ENCODE peak calls at places on chromosomes 4 and X, in ten cellular contexts. One of them, this sample, is unnamed.

GRCh38 chr4:7557447-7557846 is 122.7 kb upstream of the PSAPL1 start:
- DNase-seq in stimulated activated CD4-positive, alpha-beta T cell treated with anti-CD3 and anti-CD28 coated beads, Interleukin-4, amount 100 ng/mL, for 4 hours: no peak
- DNase-seq in B cell: no peak
- DNase-seq in NCI-H1694 treated with DMSO at 0.1 percent for 48 hours: no peak
- DNase-seq in MV-4-11: no peak
- DNase-seq in NCI-H2107: no peak
- DNase-seq in T-helper 1 cell: no peak
- DNase-seq in putamen: no peak
- DNase-seq in GM23248: peak
- DNase-seq in activated T-cell treated with anti-CD3 and anti-CD28 coated beads for 48 hours: no peak
- DNase-seq in this sample: peak

GRCh38 chrX:136608295-136608933 is 39.5 kb upstream of the CD40LG start:
- DNase-seq in stimulated activated CD4-positive, alpha-beta T cell treated with anti-CD3 and anti-CD28 coated beads, Interleukin-4, amount 100 ng/mL, for 4 hours: peak
- DNase-seq in B cell: no peak
- DNase-seq in NCI-H1694 treated with DMSO at 0.1 percent for 48 hours: no peak
- DNase-seq in MV-4-11: peak
- DNase-seq in NCI-H2107: no peak
- DNase-seq in T-helper 1 cell: peak
- DNase-seq in putamen: no peak
- DNase-seq in GM23248: peak
- DNase-seq in activated T-cell treated with anti-CD3 and anti-CD28 coated beads for 48 hours: peak
- DNase-seq in this sample: no peak

GRCh38 chr4:4670869-4671268 is 129.0 kb upstream of the STX18 start:
- DNase-seq in stimulated activated CD4-positive, alpha-beta T cell treated with anti-CD3 and anti-CD28 coated beads, Interleukin-4, amount 100 ng/mL, for 4 hours: no peak
- DNase-seq in B cell: no peak
- DNase-seq in NCI-H1694 treated with DMSO at 0.1 percent for 48 hours: no peak
- DNase-seq in MV-4-11: peak
- DNase-seq in NCI-H2107: no peak
- DNase-seq in T-helper 1 cell: no peak
- DNase-seq in putamen: no peak
- DNase-seq in GM23248: no peak
- DNase-seq in activated T-cell treated with anti-CD3 and anti-CD28 coated beads for 48 hours: no peak
- DNase-seq in this sample: no peak

GRCh38 chr4:186698028-186698427 is 25.6 kb downstream of the FAT1 start:
- DNase-seq in stimulated activated CD4-positive, alpha-beta T cell treated with anti-CD3 and anti-CD28 coated beads, Interleukin-4, amount 100 ng/mL, for 4 hours: no peak
- DNase-seq in B cell: no peak
- DNase-seq in NCI-H1694 treated with DMSO at 0.1 percent for 48 hours: no peak
- DNase-seq in MV-4-11: no peak
- DNase-seq in NCI-H2107: no peak
- DNase-seq in T-helper 1 cell: no peak
- DNase-seq in putamen: no peak
- DNase-seq in GM23248: no peak
- DNase-seq in activated T-cell treated with anti-CD3 and anti-CD28 coated beads for 48 hours: no peak
- DNase-seq in this sample: no peak

GRCh38 chr4:30269850-30270249 is 450.3 kb upstream of the PCDH7 start:
- DNase-seq in stimulated activated CD4-positive, alpha-beta T cell treated with anti-CD3 and anti-CD28 coated beads, Interleukin-4, amount 100 ng/mL, for 4 hours: no peak
- DNase-seq in B cell: no peak
- DNase-seq in NCI-H1694 treated with DMSO at 0.1 percent for 48 hours: peak
- DNase-seq in MV-4-11: no peak
- DNase-seq in NCI-H2107: no peak
- DNase-seq in T-helper 1 cell: no peak
- DNase-seq in putamen: no peak
- DNase-seq in GM23248: no peak
- DNase-seq in activated T-cell treated with anti-CD3 and anti-CD28 coated beads for 48 hours: no peak
- DNase-seq in this sample: no peak

GRCh38 chr4:102759835-102760644 is 728 bp downstream of the MANBA start:
- DNase-seq in stimulated activated CD4-positive, alpha-beta T cell treated with anti-CD3 and anti-CD28 coated beads, Interleukin-4, amount 100 ng/mL, for 4 hours: no peak
- DNase-seq in B cell: peak
- DNase-seq in NCI-H1694 treated with DMSO at 0.1 percent for 48 hours: peak
- DNase-seq in MV-4-11: peak
- DNase-seq in NCI-H2107: no peak
- DNase-seq in T-helper 1 cell: peak
- DNase-seq in putamen: peak
- DNase-seq in GM23248: peak
- DNase-seq in activated T-cell treated with anti-CD3 and anti-CD28 coated beads for 48 hours: peak
- DNase-seq in this sample: peak

GRCh38 chr4:169345207-169345788 is 74.5 kb upstream of the SH3RF1 start:
- DNase-seq in stimulated activated CD4-positive, alpha-beta T cell treated with anti-CD3 and anti-CD28 coated beads, Interleukin-4, amount 100 ng/mL, for 4 hours: no peak
- DNase-seq in B cell: no peak
- DNase-seq in NCI-H1694 treated with DMSO at 0.1 percent for 48 hours: no peak
- DNase-seq in MV-4-11: no peak
- DNase-seq in NCI-H2107: no peak
- DNase-seq in T-helper 1 cell: no peak
- DNase-seq in putamen: peak
- DNase-seq in GM23248: peak
- DNase-seq in activated T-cell treated with anti-CD3 and anti-CD28 coated beads for 48 hours: no peak
- DNase-seq in this sample: peak

GRCh38 chr4:33886356-33886755 is 2358.0 kb downstream of the ARAP2 start:
- DNase-seq in stimulated activated CD4-positive, alpha-beta T cell treated with anti-CD3 and anti-CD28 coated beads, Interleukin-4, amount 100 ng/mL, for 4 hours: no peak
- DNase-seq in B cell: no peak
- DNase-seq in NCI-H1694 treated with DMSO at 0.1 percent for 48 hours: no peak
- DNase-seq in MV-4-11: no peak
- DNase-seq in NCI-H2107: no peak
- DNase-seq in T-helper 1 cell: no peak
- DNase-seq in putamen: no peak
- DNase-seq in GM23248: no peak
- DNase-seq in activated T-cell treated with anti-CD3 and anti-CD28 coated beads for 48 hours: no peak
- DNase-seq in this sample: no peak

GRCh38 chrX:311156-312129 is 7.2 kb downstream of the GTPBP6 start:
- DNase-seq in stimulated activated CD4-positive, alpha-beta T cell treated with anti-CD3 and anti-CD28 coated beads, Interleukin-4, amount 100 ng/mL, for 4 hours: no peak
- DNase-seq in B cell: peak
- DNase-seq in NCI-H1694 treated with DMSO at 0.1 percent for 48 hours: no peak
- DNase-seq in MV-4-11: no peak
- DNase-seq in NCI-H2107: no peak
- DNase-seq in T-helper 1 cell: no peak
- DNase-seq in putamen: no peak
- DNase-seq in GM23248: no peak
- DNase-seq in activated T-cell treated with anti-CD3 and anti-CD28 coated beads for 48 hours: no peak
- DNase-seq in this sample: no peak

GRCh38 chr4:113958766-113959540 is 20.5 kb downstream of the ARSJ start:
- DNase-seq in stimulated activated CD4-positive, alpha-beta T cell treated with anti-CD3 and anti-CD28 coated beads, Interleukin-4, amount 100 ng/mL, for 4 hours: no peak
- DNase-seq in B cell: no peak
- DNase-seq in NCI-H1694 treated with DMSO at 0.1 percent for 48 hours: no peak
- DNase-seq in MV-4-11: peak
- DNase-seq in NCI-H2107: no peak
- DNase-seq in T-helper 1 cell: no peak
- DNase-seq in putamen: peak
- DNase-seq in GM23248: peak
- DNase-seq in activated T-cell treated with anti-CD3 and anti-CD28 coated beads for 48 hours: no peak
- DNase-seq in this sample: peak

GRCh38 chrX:65726708-65727107 is 59.3 kb downstream of the MSN start:
- DNase-seq in stimulated activated CD4-positive, alpha-beta T cell treated with anti-CD3 and anti-CD28 coated beads, Interleukin-4, amount 100 ng/mL, for 4 hours: no peak
- DNase-seq in B cell: no peak
- DNase-seq in NCI-H1694 treated with DMSO at 0.1 percent for 48 hours: no peak
- DNase-seq in MV-4-11: no peak
- DNase-seq in NCI-H2107: no peak
- DNase-seq in T-helper 1 cell: no peak
- DNase-seq in putamen: peak
- DNase-seq in GM23248: no peak
- DNase-seq in activated T-cell treated with anti-CD3 and anti-CD28 coated beads for 48 hours: no peak
- DNase-seq in this sample: no peak

GRCh38 chr4:87555751-87556619 is 26.8 kb upstream of the SPARCL1 start:
- DNase-seq in stimulated activated CD4-positive, alpha-beta T cell treated with anti-CD3 and anti-CD28 coated beads, Interleukin-4, amount 100 ng/mL, for 4 hours: no peak
- DNase-seq in B cell: no peak
- DNase-seq in NCI-H1694 treated with DMSO at 0.1 percent for 48 hours: no peak
- DNase-seq in MV-4-11: peak
- DNase-seq in NCI-H2107: no peak
- DNase-seq in T-helper 1 cell: no peak
- DNase-seq in putamen: no peak
- DNase-seq in GM23248: peak
- DNase-seq in activated T-cell treated with anti-CD3 and anti-CD28 coated beads for 48 hours: no peak
- DNase-seq in this sample: peak

GRCh38 chrX:38985375-38985774 is 184.1 kb downstream of the MID1IP1 start:
- DNase-seq in stimulated activated CD4-positive, alpha-beta T cell treated with anti-CD3 and anti-CD28 coated beads, Interleukin-4, amount 100 ng/mL, for 4 hours: no peak
- DNase-seq in B cell: peak
- DNase-seq in NCI-H1694 treated with DMSO at 0.1 percent for 48 hours: peak
- DNase-seq in MV-4-11: peak
- DNase-seq in NCI-H2107: no peak
- DNase-seq in T-helper 1 cell: no peak
- DNase-seq in putamen: no peak
- DNase-seq in GM23248: peak
- DNase-seq in activated T-cell treated with anti-CD3 and anti-CD28 coated beads for 48 hours: no peak
- DNase-seq in this sample: peak

GRCh38 chr4:211033-211511 is 86.8 kb downstream of the ZNF718 start:
- DNase-seq in stimulated activated CD4-positive, alpha-beta T cell treated with anti-CD3 and anti-CD28 coated beads, Interleukin-4, amount 100 ng/mL, for 4 hours: no peak
- DNase-seq in B cell: no peak
- DNase-seq in NCI-H1694 treated with DMSO at 0.1 percent for 48 hours: no peak
- DNase-seq in MV-4-11: peak
- DNase-seq in NCI-H2107: no peak
- DNase-seq in T-helper 1 cell: no peak
- DNase-seq in putamen: no peak
- DNase-seq in GM23248: no peak
- DNase-seq in activated T-cell treated with anti-CD3 and anti-CD28 coated beads for 48 hours: no peak
- DNase-seq in this sample: no peak

GRCh38 chr4:2402053-2402452 is 16.4 kb downstream of the ZFYVE28 start:
- DNase-seq in stimulated activated CD4-positive, alpha-beta T cell treated with anti-CD3 and anti-CD28 coated beads, Interleukin-4, amount 100 ng/mL, for 4 hours: peak
- DNase-seq in B cell: no peak
- DNase-seq in NCI-H1694 treated with DMSO at 0.1 percent for 48 hours: peak
- DNase-seq in MV-4-11: no peak
- DNase-seq in NCI-H2107: no peak
- DNase-seq in T-helper 1 cell: no peak
- DNase-seq in putamen: peak
- DNase-seq in GM23248: peak
- DNase-seq in activated T-cell treated with anti-CD3 and anti-CD28 coated beads for 48 hours: peak
- DNase-seq in this sample: no peak

GRCh38 chr4:93384211-93384610 is 444.3 kb upstream of the ATOH1 start:
- DNase-seq in stimulated activated CD4-positive, alpha-beta T cell treated with anti-CD3 and anti-CD28 coated beads, Interleukin-4, amount 100 ng/mL, for 4 hours: no peak
- DNase-seq in B cell: no peak
- DNase-seq in NCI-H1694 treated with DMSO at 0.1 percent for 48 hours: no peak
- DNase-seq in MV-4-11: no peak
- DNase-seq in NCI-H2107: no peak
- DNase-seq in T-helper 1 cell: no peak
- DNase-seq in putamen: no peak
- DNase-seq in GM23248: no peak
- DNase-seq in activated T-cell treated with anti-CD3 and anti-CD28 coated beads for 48 hours: no peak
- DNase-seq in this sample: no peak

GRCh38 chr4:153603258-153603657 is 80.8 kb upstream of the TLR2 start:
- DNase-seq in stimulated activated CD4-positive, alpha-beta T cell treated with anti-CD3 and anti-CD28 coated beads, Interleukin-4, amount 100 ng/mL, for 4 hours: peak
- DNase-seq in B cell: no peak
- DNase-seq in NCI-H1694 treated with DMSO at 0.1 percent for 48 hours: no peak
- DNase-seq in MV-4-11: no peak
- DNase-seq in NCI-H2107: no peak
- DNase-seq in T-helper 1 cell: no peak
- DNase-seq in putamen: no peak
- DNase-seq in GM23248: no peak
- DNase-seq in activated T-cell treated with anti-CD3 and anti-CD28 coated beads for 48 hours: peak
- DNase-seq in this sample: no peak

GRCh38 chrX:137171626-137172025 is 137.8 kb upstream of the GPR101 start:
- DNase-seq in stimulated activated CD4-positive, alpha-beta T cell treated with anti-CD3 and anti-CD28 coated beads, Interleukin-4, amount 100 ng/mL, for 4 hours: no peak
- DNase-seq in B cell: no peak
- DNase-seq in NCI-H1694 treated with DMSO at 0.1 percent for 48 hours: no peak
- DNase-seq in MV-4-11: no peak
- DNase-seq in NCI-H2107: no peak
- DNase-seq in T-helper 1 cell: no peak
- DNase-seq in putamen: no peak
- DNase-seq in GM23248: no peak
- DNase-seq in activated T-cell treated with anti-CD3 and anti-CD28 coated beads for 48 hours: no peak
- DNase-seq in this sample: no peak

GRCh38 chr4:28443786-28444412 is 1583.3 kb downstream of the STIM2 start:
- DNase-seq in stimulated activated CD4-positive, alpha-beta T cell treated with anti-CD3 and anti-CD28 coated beads, Interleukin-4, amount 100 ng/mL, for 4 hours: no peak
- DNase-seq in B cell: no peak
- DNase-seq in NCI-H1694 treated with DMSO at 0.1 percent for 48 hours: no peak
- DNase-seq in MV-4-11: no peak
- DNase-seq in NCI-H2107: no peak
- DNase-seq in T-helper 1 cell: no peak
- DNase-seq in putamen: peak
- DNase-seq in GM23248: peak
- DNase-seq in activated T-cell treated with anti-CD3 and anti-CD28 coated beads for 48 hours: no peak
- DNase-seq in this sample: peak

GRCh38 chr4:42865572-42866189 is 26.8 kb upstream of the GRXCR1 start:
- DNase-seq in stimulated activated CD4-positive, alpha-beta T cell treated with anti-CD3 and anti-CD28 coated beads, Interleukin-4, amount 100 ng/mL, for 4 hours: peak
- DNase-seq in B cell: peak
- DNase-seq in NCI-H1694 treated with DMSO at 0.1 percent for 48 hours: peak
- DNase-seq in MV-4-11: peak
- DNase-seq in NCI-H2107: no peak
- DNase-seq in T-helper 1 cell: peak
- DNase-seq in putamen: peak
- DNase-seq in GM23248: peak
- DNase-seq in activated T-cell treated with anti-CD3 and anti-CD28 coated beads for 48 hours: peak
- DNase-seq in this sample: peak

GRCh38 chrX:3501833-3502535 is 155.5 kb upstream of the MXRA5 start:
- DNase-seq in stimulated activated CD4-positive, alpha-beta T cell treated with anti-CD3 and anti-CD28 coated beads, Interleukin-4, amount 100 ng/mL, for 4 hours: no peak
- DNase-seq in B cell: no peak
- DNase-seq in NCI-H1694 treated with DMSO at 0.1 percent for 48 hours: peak
- DNase-seq in MV-4-11: no peak
- DNase-seq in NCI-H2107: no peak
- DNase-seq in T-helper 1 cell: no peak
- DNase-seq in putamen: no peak
- DNase-seq in GM23248: peak
- DNase-seq in activated T-cell treated with anti-CD3 and anti-CD28 coated beads for 48 hours: no peak
- DNase-seq in this sample: no peak

GRCh38 chr4:184907216-184907615 is 81.4 kb upstream of the ACSL1 start:
- DNase-seq in stimulated activated CD4-positive, alpha-beta T cell treated with anti-CD3 and anti-CD28 coated beads, Interleukin-4, amount 100 ng/mL, for 4 hours: no peak
- DNase-seq in B cell: no peak
- DNase-seq in NCI-H1694 treated with DMSO at 0.1 percent for 48 hours: no peak
- DNase-seq in MV-4-11: peak
- DNase-seq in NCI-H2107: no peak
- DNase-seq in T-helper 1 cell: no peak
- DNase-seq in putamen: no peak
- DNase-seq in GM23248: no peak
- DNase-seq in activated T-cell treated with anti-CD3 and anti-CD28 coated beads for 48 hours: no peak
- DNase-seq in this sample: no peak

GRCh38 chr4:39933689-39934590 is 43.8 kb downstream of the PDS5A start:
- DNase-seq in stimulated activated CD4-positive, alpha-beta T cell treated with anti-CD3 and anti-CD28 coated beads, Interleukin-4, amount 100 ng/mL, for 4 hours: no peak
- DNase-seq in B cell: no peak
- DNase-seq in NCI-H1694 treated with DMSO at 0.1 percent for 48 hours: no peak
- DNase-seq in MV-4-11: peak
- DNase-seq in NCI-H2107: no peak
- DNase-seq in T-helper 1 cell: no peak
- DNase-seq in putamen: no peak
- DNase-seq in GM23248: peak
- DNase-seq in activated T-cell treated with anti-CD3 and anti-CD28 coated beads for 48 hours: no peak
- DNase-seq in this sample: no peak

GRCh38 chr4:147707892-147708672 is 23.8 kb upstream of the ARHGAP10 start:
- DNase-seq in stimulated activated CD4-positive, alpha-beta T cell treated with anti-CD3 and anti-CD28 coated beads, Interleukin-4, amount 100 ng/mL, for 4 hours: peak
- DNase-seq in B cell: no peak
- DNase-seq in NCI-H1694 treated with DMSO at 0.1 percent for 48 hours: peak
- DNase-seq in MV-4-11: peak
- DNase-seq in NCI-H2107: no peak
- DNase-seq in T-helper 1 cell: peak
- DNase-seq in putamen: peak
- DNase-seq in GM23248: peak
- DNase-seq in activated T-cell treated with anti-CD3 and anti-CD28 coated beads for 48 hours: no peak
- DNase-seq in this sample: peak

GRCh38 chr4:183262776-183263100 is 57.3 kb downstream of the CLDN22 start:
- DNase-seq in stimulated activated CD4-positive, alpha-beta T cell treated with anti-CD3 and anti-CD28 coated beads, Interleukin-4, amount 100 ng/mL, for 4 hours: no peak
- DNase-seq in B cell: no peak
- DNase-seq in NCI-H1694 treated with DMSO at 0.1 percent for 48 hours: no peak
- DNase-seq in MV-4-11: no peak
- DNase-seq in NCI-H2107: no peak
- DNase-seq in T-helper 1 cell: no peak
- DNase-seq in putamen: no peak
- DNase-seq in GM23248: no peak
- DNase-seq in activated T-cell treated with anti-CD3 and anti-CD28 coated beads for 48 hours: no peak
- DNase-seq in this sample: no peak

GRCh38 chr4:3291411-3291968 is 1.3 kb upstream of the RGS12 start:
- DNase-seq in stimulated activated CD4-positive, alpha-beta T cell treated with anti-CD3 and anti-CD28 coated beads, Interleukin-4, amount 100 ng/mL, for 4 hours: no peak
- DNase-seq in B cell: no peak
- DNase-seq in NCI-H1694 treated with DMSO at 0.1 percent for 48 hours: no peak
- DNase-seq in MV-4-11: no peak
- DNase-seq in NCI-H2107: no peak
- DNase-seq in T-helper 1 cell: no peak
- DNase-seq in putamen: no peak
- DNase-seq in GM23248: no peak
- DNase-seq in activated T-cell treated with anti-CD3 and anti-CD28 coated beads for 48 hours: no peak
- DNase-seq in this sample: peak

GRCh38 chrX:21438792-21439191 is 64.6 kb downstream of the CNKSR2 start:
- DNase-seq in stimulated activated CD4-positive, alpha-beta T cell treated with anti-CD3 and anti-CD28 coated beads, Interleukin-4, amount 100 ng/mL, for 4 hours: no peak
- DNase-seq in B cell: peak
- DNase-seq in NCI-H1694 treated with DMSO at 0.1 percent for 48 hours: no peak
- DNase-seq in MV-4-11: peak
- DNase-seq in NCI-H2107: no peak
- DNase-seq in T-helper 1 cell: no peak
- DNase-seq in putamen: no peak
- DNase-seq in GM23248: no peak
- DNase-seq in activated T-cell treated with anti-CD3 and anti-CD28 coated beads for 48 hours: no peak
- DNase-seq in this sample: no peak

GRCh38 chrX:97155809-97156208 is 272.1 kb downstream of the RPA4 start:
- DNase-seq in stimulated activated CD4-positive, alpha-beta T cell treated with anti-CD3 and anti-CD28 coated beads, Interleukin-4, amount 100 ng/mL, for 4 hours: no peak
- DNase-seq in B cell: no peak
- DNase-seq in NCI-H1694 treated with DMSO at 0.1 percent for 48 hours: no peak
- DNase-seq in MV-4-11: peak
- DNase-seq in NCI-H2107: no peak
- DNase-seq in T-helper 1 cell: no peak
- DNase-seq in putamen: no peak
- DNase-seq in GM23248: no peak
- DNase-seq in activated T-cell treated with anti-CD3 and anti-CD28 coated beads for 48 hours: no peak
- DNase-seq in this sample: no peak

This sample was measured in RWPE1.